ENCODE peak calls at places on chromosomes 2 and 18, in six cellular contexts. F, C, I, S, X and Z are unnamed samples.

GRCh38 chr18:64115906-64116305 is 33.0 kb downstream of the LINC00305 start:
- DNase-seq in F (no peak), C (no peak), I (peak), S (no peak), X (no peak), Z (peak)

GRCh38 chr2:10944799-10945198 is 33.1 kb downstream of the KCNF1 start:
- DNase-seq in F (no peak), C (no peak), I (no peak), S (no peak), X (no peak), Z (no peak)

GRCh38 chr2:70519453-70519852 is 34.2 kb downstream of the TGFA start:
- DNase-seq in F (no peak), C (no peak), I (no peak), S (no peak), X (no peak), Z (no peak)

GRCh38 chr2:25821225-25822056 is 56.8 kb downstream of the ASXL2 start:
- DNase-seq in F (no peak), C (no peak), I (peak), S (no peak), X (peak), Z (peak)

GRCh38 chr2:191443446-191443845 is 198.2 kb downstream of the MYO1B start:
- DNase-seq in F (no peak), C (no peak), I (no peak), S (no peak), X (no peak), Z (no peak)

GRCh38 chr2:109649736-109650695 is 35.9 kb downstream of the SOWAHC start:
- DNase-seq in F (no peak), C (no peak), I (no peak), S (no peak), X (no peak), Z (no peak)

GRCh38 chr2:234245945-234246344 is 195.4 kb downstream of the SPP2 start:
- DNase-seq in F (peak), C (no peak), I (peak), S (peak), X (peak), Z (peak)

GRCh38 chr2:173327421-173327820 is 27.3 kb upstream of the CDCA7 start:
- DNase-seq in F (no peak), C (no peak), I (no peak), S (no peak), X (no peak), Z (no peak)

GRCh38 chr18:48679236-48679635 is 140.4 kb downstream of the CTIF start:
- DNase-seq in F (no peak), C (no peak), I (peak), S (no peak), X (peak), Z (no peak)

GRCh38 chr18:13431886-13432285 is 213.3 kb downstream of the LDLRAD4 start:
- DNase-seq in F (no peak), C (no peak), I (no peak), S (no peak), X (no peak), Z (no peak)

GRCh38 chr2:120638450-120638849 is 97.2 kb upstream of the GLI2 start:
- DNase-seq in F (no peak), C (no peak), I (no peak), S (no peak), X (no peak), Z (no peak)

GRCh38 chr2:37377187-37377532 is 32.7 kb downstream of the QPCT start:
- DNase-seq in F (no peak), C (no peak), I (peak), S (peak), X (peak), Z (no peak)

GRCh38 chr2:26770986-26771586 is 7.0 kb downstream of the SLC35F6 start:
- DNase-seq in F (peak), C (peak), I (peak), S (peak), X (peak), Z (peak)

GRCh38 chr2:232214053-232214452 is 164.5 kb upstream of the ALPP start:
- DNase-seq in F (no peak), C (no peak), I (no peak), S (no peak), X (no peak), Z (peak)

GRCh38 chr2:20378891-20379519 is 28.4 kb upstream of the PUM2 start:
- DNase-seq in F (peak), C (peak), I (peak), S (peak), X (peak), Z (peak)

GRCh38 chr18:34802938-34803337 is 92.8 kb downstream of the DTNA start:
- DNase-seq in F (no peak), C (no peak), I (no peak), S (no peak), X (peak), Z (no peak)

GRCh38 chr18:50757358-50757757 is 62.5 kb downstream of the MRO start:
- DNase-seq in F (no peak), C (no peak), I (no peak), S (no peak), X (no peak), Z (no peak)

GRCh38 chr2:115083216-115083615 is 640.8 kb downstream of the DPP10 start:
- DNase-seq in F (no peak), C (no peak), I (no peak), S (no peak), X (no peak), Z (no peak)
- TF ChIP-seq CTCF in F (no peak), C (no peak), I (no peak), S (no peak), X (no peak), Z (no peak)

GRCh38 chr2:28399289-28399688 is 6.6 kb downstream of the FOSL2 start:
- DNase-seq in F (no peak), C (no peak), I (no peak), S (no peak), X (no peak), Z (no peak)

GRCh38 chr2:28394997-28395333 is 2.3 kb downstream of the FOSL2 start:
- DNase-seq in F (no peak), C (no peak), I (no peak), S (no peak), X (no peak), Z (peak)

GRCh38 chr2:28395334-28396061 is 2.8 kb downstream of the FOSL2 start:
- DNase-seq in F (no peak), C (no peak), I (peak), S (peak), X (peak), Z (peak)

GRCh38 chr2:28398101-28398834 is 5.6 kb downstream of the FOSL2 start:
- DNase-seq in F (no peak), C (no peak), I (peak), S (peak), X (peak), Z (peak)

GRCh38 chr2:28397043-28397381 is 4.4 kb downstream of the FOSL2 start:
- DNase-seq in F (no peak), C (no peak), I (no peak), S (no peak), X (no peak), Z (no peak)
- H3K4me3 ChIP-seq in F (peak), C (peak), I (peak), S (peak), X (peak), Z (peak)

GRCh38 chr2:208256192-208256782 is 1.4 kb upstream of the IDH1 start:
- DNase-seq in F (no peak), C (no peak), I (no peak), S (no peak), X (no peak), Z (peak)
- TF ChIP-seq CTCF in F (peak), C (no peak), I (peak), S (peak), X (peak), Z (peak)

GRCh38 chr2:17752281-17752680 is 1.3 kb downstream of the SMC6 start:
- DNase-seq in F (no peak), C (no peak), I (no peak), S (no peak), X (no peak), Z (no peak)
- H3K4me3 ChIP-seq in F (no peak), C (peak), I (peak), S (peak), X (peak), Z (no peak)

DNA sequence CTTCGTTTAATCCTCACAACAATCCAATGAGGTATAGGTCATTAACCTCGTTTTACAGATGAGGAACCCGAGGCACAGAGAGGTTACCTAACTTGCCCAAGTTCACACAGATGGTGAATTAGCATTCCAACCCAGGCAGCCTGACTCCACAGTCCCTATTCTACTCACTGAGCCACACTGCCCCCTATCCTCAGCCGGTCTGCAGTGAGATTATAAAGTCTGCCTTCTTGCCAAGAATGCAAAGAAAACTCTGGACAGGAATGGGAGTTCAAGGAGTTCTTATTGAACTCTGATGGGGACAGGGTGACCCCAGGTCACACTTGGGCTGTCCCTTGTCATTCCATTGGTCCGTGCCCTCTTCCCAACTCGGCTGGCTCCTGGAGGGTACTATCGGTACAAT is 118.1 kb upstream of the MSH6 start:
- DNase-seq in F (no peak), C (no peak), I (no peak), S (no peak), X (peak), Z (no peak)
- TF ChIP-seq CTCF in F (no peak), C (no peak), I (no peak), S (no peak), X (peak), Z (peak)

DNA sequence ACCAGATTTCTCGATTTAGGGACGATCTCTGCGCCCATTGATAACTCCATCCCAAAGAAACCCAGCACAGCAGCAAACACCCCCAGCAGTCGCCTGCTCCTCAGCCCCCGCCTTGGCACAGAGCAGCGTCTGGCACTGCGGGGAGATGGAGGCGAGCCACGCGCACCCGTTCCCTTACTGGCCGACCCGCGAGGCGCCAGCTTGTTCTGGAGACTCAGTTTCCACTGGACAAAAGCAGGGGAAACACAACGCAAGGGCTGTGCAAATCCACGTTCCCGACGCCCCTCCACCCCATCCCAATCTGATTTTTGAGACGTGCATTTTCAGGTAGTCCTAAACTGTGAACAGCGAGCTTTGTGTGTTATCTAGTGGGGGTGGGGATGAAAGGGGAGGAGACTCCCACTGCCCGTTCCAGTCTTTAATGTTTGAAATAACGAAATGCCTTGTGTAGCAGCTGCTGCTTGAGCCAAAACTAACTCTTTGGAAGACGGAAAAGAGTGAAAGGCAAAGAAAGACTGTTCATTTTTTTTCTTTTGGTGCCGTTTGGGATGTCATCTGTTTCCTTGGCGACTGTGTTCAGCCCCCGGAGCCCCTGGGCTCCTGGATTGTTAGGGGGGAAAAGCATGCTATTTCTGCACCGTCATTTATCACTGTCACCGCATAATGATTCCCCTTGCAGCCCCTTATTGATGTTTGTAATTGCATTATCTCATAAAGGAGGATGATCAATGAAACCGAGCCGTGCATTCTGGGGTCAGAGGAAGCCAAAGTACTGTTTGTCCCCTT is 143.3 kb downstream of the MEIS1 start:
- DNase-seq in F (no peak), C (no peak), I (no peak), S (no peak), X (peak), Z (peak)
- H3K4me3 ChIP-seq in F (no peak), C (no peak), I (no peak), S (peak), X (peak), Z (peak)

DNA sequence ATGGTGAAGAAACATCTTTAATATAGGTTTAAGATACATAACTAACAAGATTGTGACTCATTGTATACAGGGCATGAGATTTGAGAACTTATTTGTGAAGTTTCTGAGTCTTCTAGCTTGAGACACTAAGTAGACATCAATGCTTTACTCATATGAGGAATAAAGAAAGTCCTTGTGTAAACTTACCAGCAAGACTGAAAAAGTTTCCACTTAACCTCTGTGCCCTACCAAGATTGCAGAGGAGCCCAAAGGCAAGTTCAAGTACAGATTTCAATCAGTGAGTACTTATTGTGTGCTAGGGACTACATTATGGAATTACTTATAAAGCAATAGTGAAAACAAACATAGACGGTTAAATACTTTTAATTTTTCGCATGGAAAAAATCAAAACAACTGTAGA is 1041.2 kb upstream of the CELF4 start:
- DNase-seq in F (no peak), C (no peak), I (no peak), S (no peak), X (no peak), Z (no peak)
- TF ChIP-seq CTCF in F (no peak), C (no peak), I (no peak), S (no peak), X (no peak), Z (no peak)

GRCh38 chr2:219248845-219249202 is 3.5 kb downstream of the STK16 start:
- DNase-seq in F (no peak), C (no peak), I (no peak), S (no peak), X (no peak), Z (no peak)
- H3K4me3 ChIP-seq in F (no peak), C (peak), I (peak), S (no peak), X (no peak), Z (no peak)